ENCODE peak calls at places on chromosomes 16 and 17, in four cellular contexts. One of them, this sample, is unnamed.

GRCh38 chr17:82957469-82957795 is 117.6 kb upstream of the ZNF750 start:
- DNase-seq in K562: no peak
- DNase-seq in GM12878: no peak
- DNase-seq in HepG2: no peak
- DNase-seq in this sample: no peak

GRCh38 chr17:76138234-76138895 is 2.7 kb downstream of the FOXJ1 start:
- DNase-seq in K562: no peak
- DNase-seq in GM12878: no peak
- DNase-seq in HepG2: peak; percentile 93
- DNase-seq in this sample: peak; percentile 66

GRCh38 chr17:71157297-71157696 is 963.5 kb upstream of the SOX9 start:
- DNase-seq in K562: no peak
- DNase-seq in GM12878: no peak
- DNase-seq in HepG2: no peak
- DNase-seq in this sample: no peak

GRCh38 chr16:65746941-65747340 is 619.5 kb upstream of the CDH5 start:
- DNase-seq in K562: no peak
- DNase-seq in GM12878: no peak
- DNase-seq in HepG2: no peak
- DNase-seq in this sample: no peak

GRCh38 chr16:89048871-89049422 is 44.7 kb upstream of the ACSF3 start:
- DNase-seq in K562: no peak
- DNase-seq in GM12878: no peak
- DNase-seq in HepG2: no peak
- DNase-seq in this sample: no peak

GRCh38 chr16:56871172-56871593 is 6.2 kb downstream of the SLC12A3 start:
- DNase-seq in K562: no peak
- DNase-seq in GM12878: peak; percentile 49
- DNase-seq in HepG2: peak; percentile 31
- DNase-seq in this sample: no peak

GRCh38 chr16:75535901-75536300 is at the start of gene CHST5:
- DNase-seq in K562: no peak
- DNase-seq in GM12878: no peak
- DNase-seq in HepG2: no peak
- DNase-seq in this sample: no peak

GRCh38 chr16:7351572-7351971 is 18.9 kb downstream of the RBFOX1 start:
- DNase-seq in K562: no peak
- DNase-seq in GM12878: no peak
- DNase-seq in HepG2: no peak
- DNase-seq in this sample: no peak

GRCh38 chr16:65070831-65071230 is 51.0 kb downstream of the CDH11 start:
- DNase-seq in K562: no peak
- DNase-seq in GM12878: no peak
- DNase-seq in HepG2: peak; percentile 70
- DNase-seq in this sample: peak; percentile 87

GRCh38 chr17:12990041-12990808 is 27.6 kb downstream of the ELAC2 start:
- DNase-seq in K562: no peak
- DNase-seq in GM12878: no peak
- DNase-seq in HepG2: no peak
- DNase-seq in this sample: no peak

GRCh38 chr16:19555938-19556778 is 655 bp downstream of the VPS35L start:
- DNase-seq in K562: peak; percentile 63
- DNase-seq in GM12878: peak; percentile 13
- DNase-seq in HepG2: no peak
- DNase-seq in this sample: peak; percentile 68

GRCh38 chr17:44536090-44536960 is 21.0 kb upstream of the FZD2 start:
- DNase-seq in K562: no peak
- DNase-seq in GM12878: no peak
- DNase-seq in HepG2: no peak
- DNase-seq in this sample: no peak

GRCh38 chr16:69127966-69128510 is 4.3 kb downstream of the CHTF8 start:
- DNase-seq in K562: no peak
- DNase-seq in GM12878: no peak
- DNase-seq in HepG2: no peak
- DNase-seq in this sample: no peak

GRCh38 chr16:11794991-11795886 is 1.8 kb downstream of the ZC3H7A start:
- DNase-seq in K562: no peak
- DNase-seq in GM12878: no peak
- DNase-seq in HepG2: no peak
- DNase-seq in this sample: no peak

GRCh38 chr17:35252646-35253045 is 9.8 kb downstream of the SLFN5 start:
- DNase-seq in K562: no peak
- DNase-seq in GM12878: no peak
- DNase-seq in HepG2: no peak
- DNase-seq in this sample: no peak

GRCh38 chr17:29589524-29590260 is at the start of gene GIT1:
- DNase-seq in K562: peak; percentile 92
- DNase-seq in GM12878: no peak
- DNase-seq in HepG2: peak; percentile 70
- DNase-seq in this sample: peak; percentile 92

GRCh38 chr16:22098538-22099255 is 6.4 kb downstream of the VWA3A start:
- DNase-seq in K562: peak; percentile 47
- DNase-seq in GM12878: peak; percentile 17
- DNase-seq in HepG2: peak; percentile 89
- DNase-seq in this sample: peak; percentile 80

GRCh38 chr17:2282297-2282873 is 21.2 kb downstream of the SMG6 start:
- DNase-seq in K562: peak; percentile 31
- DNase-seq in GM12878: no peak
- DNase-seq in HepG2: peak; percentile 60
- DNase-seq in this sample: peak; percentile 67

GRCh38 chr17:39183045-39183444 is 14.4 kb downstream of the CACNB1 start:
- DNase-seq in K562: no peak
- DNase-seq in GM12878: no peak
- DNase-seq in HepG2: no peak
- DNase-seq in this sample: no peak

GRCh38 chr17:38619937-38620550 is 14.3 kb upstream of the SRCIN1 start:
- DNase-seq in K562: no peak
- DNase-seq in GM12878: no peak
- DNase-seq in HepG2: no peak
- DNase-seq in this sample: no peak

GRCh38 chr17:80663783-80664206 is 119.2 kb downstream of the RPTOR start:
- DNase-seq in K562: no peak
- DNase-seq in GM12878: no peak
- DNase-seq in HepG2: no peak
- DNase-seq in this sample: no peak

GRCh38 chr16:1150511-1150982 is 2.4 kb upstream of the CACNA1H start:
- DNase-seq in K562: peak; percentile 75
- DNase-seq in GM12878: no peak
- DNase-seq in HepG2: peak; percentile 40
- DNase-seq in this sample: peak; percentile 81

GRCh38 chr17:69743091-69743490 is 328.6 kb downstream of the MAP2K6 start:
- DNase-seq in K562: no peak
- DNase-seq in GM12878: no peak
- DNase-seq in HepG2: no peak
- DNase-seq in this sample: no peak

GRCh38 chr17:8006836-8007680 is 4.6 kb downstream of the GUCY2D start:
- DNase-seq in K562: no peak
- DNase-seq in GM12878: no peak
- DNase-seq in HepG2: no peak
- DNase-seq in this sample: no peak

GRCh38 chr17:29048440-29049360 is 5.8 kb downstream of the PIPOX start:
- DNase-seq in K562: no peak
- DNase-seq in GM12878: no peak
- DNase-seq in HepG2: no peak
- DNase-seq in this sample: no peak

DNA sequence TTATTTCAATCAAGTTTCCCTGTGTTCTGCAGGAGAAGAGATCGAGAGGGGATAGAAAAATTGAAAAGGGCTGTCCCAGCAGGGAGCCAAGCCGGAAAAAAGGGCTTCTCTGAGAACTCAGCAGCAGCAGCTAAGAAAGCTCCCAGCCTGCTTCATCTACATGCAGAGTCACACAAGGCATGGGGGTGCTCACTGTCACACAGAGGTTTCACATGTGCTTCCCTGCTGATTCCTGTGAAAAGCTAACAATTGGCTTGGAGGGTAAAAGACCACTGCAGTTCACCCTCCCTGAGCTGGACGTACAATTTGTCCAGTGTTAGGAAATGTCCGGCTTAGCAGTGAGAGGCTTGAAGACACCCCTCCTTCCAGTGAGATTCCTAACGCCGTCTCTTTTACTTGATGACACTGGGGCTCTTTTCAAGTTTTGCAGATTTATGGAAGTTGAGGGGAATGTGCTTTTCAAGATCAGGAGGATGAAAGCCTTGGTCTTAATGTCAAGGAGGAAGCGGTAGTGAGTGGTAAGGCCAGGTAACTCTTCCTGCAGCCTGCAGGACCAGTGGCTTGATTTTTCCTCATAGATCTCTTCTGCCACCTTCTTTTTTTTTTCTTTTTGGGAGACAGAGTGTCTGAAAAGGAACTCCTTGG is 85.6 kb downstream of the WNT3 start:
- DNase-seq in K562: no peak
- DNase-seq in GM12878: no peak
- DNase-seq in HepG2: no peak
- DNase-seq in this sample: no peak
- TF ChIP-seq USF2 in K562: no peak
- TF ChIP-seq USF2 in GM12878: no peak
- TF ChIP-seq USF2 in HepG2: no peak
- TF ChIP-seq USF2 in this sample: no peak

GRCh38 chr17:77501101-77501566 is 360.4 kb downstream of the SEC14L1 start:
- DNase-seq in K562: peak; percentile 65
- DNase-seq in GM12878: no peak
- DNase-seq in HepG2: peak; percentile 43
- DNase-seq in this sample: peak; percentile 57
- TF ChIP-seq CHD2 in K562: no peak
- TF ChIP-seq CHD2 in GM12878: no peak
- TF ChIP-seq CHD2 in HepG2: no peak
- TF ChIP-seq CHD2 in this sample: no peak

GRCh38 chr17:65362826-65363225 is 198.6 kb downstream of the AXIN2 start:
- DNase-seq in K562: no peak
- DNase-seq in GM12878: no peak
- DNase-seq in HepG2: no peak
- DNase-seq in this sample: no peak

GRCh38 chr17:65364408-65364807 is 197.0 kb downstream of the AXIN2 start:
- DNase-seq in K562: no peak
- DNase-seq in GM12878: no peak
- DNase-seq in HepG2: no peak
- DNase-seq in this sample: no peak

GRCh38 chr17:65368341-65368740 is 193.1 kb downstream of the AXIN2 start:
- DNase-seq in K562: no peak
- DNase-seq in GM12878: no peak
- DNase-seq in HepG2: no peak
- DNase-seq in this sample: no peak

GRCh38 chr17:65365209-65365608 is 196.2 kb downstream of the AXIN2 start:
- DNase-seq in K562: no peak
- DNase-seq in GM12878: no peak
- DNase-seq in HepG2: no peak
- DNase-seq in this sample: no peak

GRCh38 chr17:65366102-65366844 is 195.2 kb downstream of the AXIN2 start:
- DNase-seq in K562: no peak
- DNase-seq in GM12878: no peak
- DNase-seq in HepG2: no peak
- DNase-seq in this sample: no peak
- TF ChIP-seq MYC in K562: no peak
- TF ChIP-seq MYC in GM12878: no peak
- TF ChIP-seq MYC in HepG2: no peak
- TF ChIP-seq MYC in this sample: no peak

GRCh38 chr17:63405741-63406261 is 40.3 kb downstream of the CYB561 start:
- DNase-seq in K562: peak; percentile 32
- DNase-seq in GM12878: no peak
- DNase-seq in HepG2: peak; percentile 67
- DNase-seq in this sample: peak; percentile 80
- TF ChIP-seq USF2 in K562: no peak
- TF ChIP-seq USF2 in GM12878: no peak
- TF ChIP-seq USF2 in HepG2: no peak
- TF ChIP-seq USF2 in this sample: no peak